ENCODE peak calls at places on chromosomes 1 and 21, in four cellular contexts. Z is nephron progenitor cell, E is pancreas, H is bronchial epithelial cell. A is an unnamed sample.

GRCh38 chr1:108695515-108695914 is 3.4 kb downstream of the PRPF38B start:
- DNase-seq in E (no peak), H (no peak), Z (no peak), A (no peak)

GRCh38 chr1:234755449-234755863 is 145.5 kb upstream of the IRF2BP2 start:
- DNase-seq in E (peak; percentile 63), H (peak; percentile 78), Z (no peak), A (no peak)

GRCh38 chr1:191162762-191163161 is 685.1 kb upstream of the BRINP3 start:
- DNase-seq in H (no peak), Z (no peak), E (no peak), A (no peak)

GRCh38 chr1:17984510-17985085 is 123.0 kb upstream of the IGSF21 start:
- DNase-seq in Z (peak; percentile 64), H (no peak), E (peak; percentile 8), A (no peak)

GRCh38 chr21:45858180-45858579 is 123.4 kb upstream of the COL6A1 start:
- DNase-seq in H (no peak), Z (no peak), E (no peak), A (no peak)

GRCh38 chr1:108079550-108079949 is 114.6 kb upstream of the VAV3 start:
- DNase-seq in Z (peak; percentile 22), E (no peak), H (no peak), A (no peak)

GRCh38 chr1:46437723-46438122 is 43.6 kb downstream of the FAAH start:
- DNase-seq in E (no peak), Z (no peak), H (no peak), A (no peak)

GRCh38 chr1:50393522-50394120 is 29.6 kb downstream of the DMRTA2 start:
- DNase-seq in Z (no peak), H (no peak), E (no peak), A (no peak)

GRCh38 chr1:234772345-234773147 is 162.6 kb upstream of the IRF2BP2 start:
- DNase-seq in Z (no peak), H (peak; percentile 99), E (no peak), A (peak; percentile 94)

GRCh38 chr1:54569339-54569738 is 21.3 kb downstream of the ACOT11 start:
- DNase-seq in E (no peak), H (no peak), Z (no peak), A (no peak)

GRCh38 chr1:10510520-10511493 is 36.1 kb downstream of the PEX14 start:
- DNase-seq in Z (no peak), H (peak; percentile 96), E (no peak), A (no peak)

GRCh38 chr1:157519451-157519850 is 32.9 kb downstream of the FCRL5 start:
- DNase-seq in E (no peak), Z (no peak), H (no peak), A (peak; percentile 42)

GRCh38 chr1:50774759-50775351 is 185.2 kb downstream of the FAF1 start:
- DNase-seq in Z (peak; percentile 19), H (peak; percentile 65), E (no peak), A (no peak)

GRCh38 chr21:29248124-29248523 is 50.6 kb upstream of the BACH1 start:
- DNase-seq in Z (no peak), H (no peak), E (no peak), A (no peak)

GRCh38 chr1:94790246-94790645 is 29.9 kb upstream of the SLC44A3 start:
- DNase-seq in Z (no peak), H (peak; percentile 46), E (no peak), A (no peak)

GRCh38 chr1:155873860-155874259 is 14.5 kb downstream of the SYT11 start:
- DNase-seq in H (peak; percentile 76), Z (no peak), E (no peak), A (no peak)

GRCh38 chr1:19776287-19776686 is 23.4 kb downstream of the TMCO4 start:
- DNase-seq in H (no peak), E (no peak), Z (no peak), A (no peak)

GRCh38 chr1:155327981-155328380 is 7.3 kb downstream of the RUSC1 start:
- DNase-seq in H (no peak), Z (no peak), E (no peak), A (no peak)

GRCh38 chr1:13700521-13701273 is 709 bp downstream of the PRDM2 start:
- DNase-seq in E (peak; percentile 11), H (no peak), Z (no peak), A (no peak)

GRCh38 chr1:206839006-206839560 is 26.3 kb upstream of the IL20 start:
- DNase-seq in H (no peak), Z (no peak), E (no peak), A (no peak)

GRCh38 chr1:8908388-8909151 is 30.1 kb upstream of the ENO1 start:
- DNase-seq in Z (no peak), H (peak; percentile 49), E (no peak), A (no peak)

GRCh38 chr1:169809370-169810095 is 14.8 kb upstream of the METTL18 start:
- DNase-seq in Z (peak; percentile 15), H (peak; percentile 37), E (no peak), A (no peak)

GRCh38 chr1:114093624-114094302 is 59.9 kb downstream of the SYT6 start:
- DNase-seq in H (peak; percentile 68), Z (no peak), E (no peak), A (no peak)

GRCh38 chr1:17080085-17080759 is 26.4 kb upstream of the SDHB start:
- DNase-seq in Z (no peak), E (no peak), H (no peak), A (no peak)

GRCh38 chr1:32741417-32742131 is 39.0 kb upstream of the SYNC start:
- DNase-seq in H (no peak), E (no peak), Z (peak; percentile 62), A (no peak)

GRCh38 chr1:203451849-203452784 is 23.5 kb upstream of the PRELP start:
- DNase-seq in H (no peak), E (no peak), Z (no peak), A (no peak)

DNA sequence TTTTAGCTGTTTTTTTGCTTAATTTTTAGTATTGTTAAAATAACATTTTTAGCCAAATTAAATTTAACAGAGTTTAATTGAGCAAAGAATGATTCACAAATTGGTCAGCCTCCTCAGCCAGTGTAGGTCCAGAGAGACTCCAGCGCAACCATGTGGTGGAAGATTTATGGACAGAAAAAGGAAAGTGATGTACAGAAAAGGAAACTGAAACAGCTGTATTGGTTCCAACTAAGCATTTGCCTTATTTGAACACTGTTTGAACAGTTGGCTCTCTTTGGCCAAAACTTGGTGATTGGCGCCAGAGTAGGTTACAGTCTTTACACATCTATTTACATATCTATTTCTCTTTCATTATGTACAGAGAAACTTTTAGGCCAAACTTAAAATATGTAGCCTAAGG is 19.4 kb downstream of the RPS6KC1 start:
- DNase-seq in Z (no peak), E (peak; percentile 10), H (peak; percentile 40), A (no peak)
- TF ChIP-seq CTCF in Z (no peak), E (no peak), H (no peak), A (peak; percentile 39)

DNA sequence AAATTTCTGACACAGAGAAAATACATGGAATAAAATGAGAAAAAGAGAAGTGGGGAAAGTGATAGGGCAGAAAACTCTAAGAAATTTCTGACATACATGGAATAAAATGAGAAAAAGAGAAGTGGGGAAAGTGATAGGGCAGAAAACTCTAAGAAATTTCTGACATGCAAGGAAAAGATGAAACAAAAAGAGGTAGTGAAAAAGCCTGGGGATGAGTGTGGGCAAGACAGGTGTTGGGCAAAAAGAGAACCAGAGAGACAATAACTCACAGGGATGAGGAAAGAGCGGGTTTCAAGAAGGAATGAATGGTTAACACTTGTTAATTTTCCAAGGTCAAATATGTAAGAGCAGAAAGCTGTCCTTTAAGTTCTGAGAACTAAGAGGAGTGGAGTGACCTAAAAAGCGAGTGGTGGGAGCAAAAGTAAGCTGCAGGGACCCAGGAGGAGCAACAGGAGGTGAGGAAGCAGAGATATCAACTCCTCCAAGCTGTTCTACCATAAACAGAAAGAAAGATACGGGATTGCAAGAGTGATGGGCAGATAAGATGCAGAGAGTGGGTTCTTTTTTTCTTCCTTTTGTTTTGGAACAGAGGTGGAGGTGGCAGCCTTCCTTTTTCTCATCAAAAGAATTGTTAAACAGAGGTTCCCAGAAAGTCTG is 29.9 kb upstream of the EXO1 start:
- DNase-seq in H (no peak), Z (no peak), E (no peak), A (no peak)
- TF ChIP-seq CTCF in H (no peak), Z (no peak), E (no peak), A (no peak)

GRCh38 chr1:207841318-207841717 is 69.6 kb downstream of the CD34 start:
- DNase-seq in E (no peak), Z (no peak), H (no peak), A (no peak)

GRCh38 chr1:207838156-207839082 is 72.5 kb downstream of the CD34 start:
- DNase-seq in Z (no peak), E (peak; percentile 81), H (peak; percentile 70), A (no peak)

GRCh38 chr1:207841907-207842306 is 69.0 kb downstream of the CD34 start:
- DNase-seq in Z (peak; percentile 37), H (peak; percentile 31), E (no peak), A (no peak)

GRCh38 chr1:207839083-207839413 is 71.9 kb downstream of the CD34 start:
- DNase-seq in E (no peak), H (no peak), Z (no peak), A (no peak)

GRCh38 chr1:207840380-207840779 is 70.5 kb downstream of the CD34 start:
- DNase-seq in E (no peak), H (no peak), Z (no peak), A (no peak)
- TF ChIP-seq CTCF in E (no peak), H (no peak), Z (no peak), A (no peak)

GRCh38 chr1:161483361-161483760 is 21.9 kb upstream of the FCGR2A start:
- DNase-seq in H (no peak), Z (no peak), E (no peak), A (no peak)

GRCh38 chr1:161482610-161483009 is 22.6 kb upstream of the FCGR2A start:
- DNase-seq in H (peak; percentile 48), E (no peak), Z (no peak), A (no peak)

GRCh38 chr1:161481624-161482392 is 23.4 kb upstream of the FCGR2A start:
- DNase-seq in E (no peak), H (peak; percentile 95), Z (no peak), A (no peak)

GRCh38 chr1:161486806-161487482 is 18.3 kb upstream of the FCGR2A start:
- DNase-seq in Z (peak; percentile 49), E (no peak), H (peak; percentile 58), A (no peak)

DNA sequence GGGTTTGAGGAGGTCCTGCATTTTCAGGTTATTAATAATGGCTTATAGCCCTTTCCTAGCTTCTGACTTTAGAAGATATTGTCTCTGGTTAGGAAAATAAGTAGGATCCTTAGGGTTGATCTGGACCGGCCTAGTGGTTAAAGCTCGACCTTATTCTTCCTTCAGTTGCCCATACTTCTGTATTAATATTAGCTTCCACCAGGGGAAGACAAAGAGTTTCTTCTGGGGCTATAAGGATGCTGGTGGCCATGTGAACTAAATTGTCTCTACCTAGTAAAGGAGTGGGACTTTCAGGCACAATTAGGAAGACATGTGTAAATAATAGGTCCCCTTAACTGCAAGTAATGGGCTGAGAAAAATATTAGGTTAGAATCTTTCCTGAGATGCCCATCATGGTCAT is 20.6 kb upstream of the FCGR2A start:
- DNase-seq in H (no peak), Z (no peak), E (no peak), A (no peak)
- TF ChIP-seq CTCF in H (no peak), Z (peak; percentile 31), E (no peak), A (no peak)

DNA sequence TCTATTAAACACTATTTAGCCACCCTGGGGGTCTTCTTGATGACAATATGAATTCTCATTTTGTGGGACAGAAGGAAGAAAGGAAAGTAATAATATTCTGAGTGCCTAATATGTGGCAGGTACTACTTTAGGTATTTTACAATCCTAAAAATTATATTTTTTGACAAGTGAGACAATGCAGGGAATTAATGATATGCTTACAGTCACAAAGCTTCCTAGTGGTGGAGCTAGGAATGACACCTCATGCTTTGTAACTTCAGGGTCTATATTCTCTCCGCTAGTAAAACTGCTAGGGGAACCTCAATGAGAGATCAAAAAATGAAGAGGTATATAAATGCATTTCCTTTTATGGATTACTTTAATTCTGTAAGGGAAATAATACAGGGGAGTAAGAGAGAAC is 44.3 kb downstream of the TPR start:
- DNase-seq in Z (no peak), H (peak; percentile 10), E (no peak), A (no peak)
- TF ChIP-seq CTCF in Z (peak; percentile 44), H (no peak), E (no peak), A (peak; percentile 39)